ENCODE peak calls at places on chromosomes 7 and 10, in six cellular contexts. F is HepG2, I is K562, H is GM12891, Z is GM12878, S is H1. L is an unnamed sample.

GRCh38 chr7:36343548-36343947 is 46.1 kb upstream of the ANLN start:
- DNase-seq in S (no peak), F (no peak), I (no peak), H (no peak), Z (no peak), L (no peak)

GRCh38 chr10:88097092-88097894 is 233.9 kb downstream of the PTEN start:
- DNase-seq in F (no peak), S (no peak), Z (no peak), H (no peak), I (no peak), L (no peak)

GRCh38 chr10:97713351-97713827 is at the start of gene MARVELD1:
- DNase-seq in S (no peak), Z (no peak), H (peak), F (no peak), I (peak), L (peak)

GRCh38 chr7:101743241-101743994 is 74.0 kb upstream of the CUX1 start:
- DNase-seq in S (peak), Z (no peak), I (peak), F (no peak), H (peak), L (peak)

GRCh38 chr7:93147358-93147757 is 827 bp downstream of the SAMD9L start:
- DNase-seq in F (no peak), I (peak), H (peak), Z (peak), S (no peak), L (peak)

GRCh38 chr7:151274936-151275812 is 26.7 kb upstream of the SMARCD3 start:
- DNase-seq in Z (no peak), H (no peak), F (no peak), I (no peak), S (no peak), L (no peak)

GRCh38 chr7:146146866-146147265 is 30.3 kb downstream of the CNTNAP2 start:
- DNase-seq in S (no peak), Z (no peak), I (no peak), F (no peak), H (no peak), L (no peak)

GRCh38 chr7:78178319-78178718 is 379.7 kb downstream of the PHTF2 start:
- DNase-seq in S (no peak), H (no peak), I (no peak), Z (no peak), F (no peak), L (no peak)

GRCh38 chr7:132130497-132130896 is 445.8 kb downstream of the PLXNA4 start:
- DNase-seq in H (no peak), Z (no peak), I (no peak), F (no peak), S (no peak), L (no peak)

GRCh38 chr7:127652333-127653248 is 597 bp downstream of the SND1 start:
- DNase-seq in I (peak), F (no peak), Z (no peak), H (peak), S (no peak), L (no peak)
- TF ChIP-seq TAF1 in I (no peak), F (no peak), Z (no peak), H (no peak), S (no peak), L (no peak)

DNA sequence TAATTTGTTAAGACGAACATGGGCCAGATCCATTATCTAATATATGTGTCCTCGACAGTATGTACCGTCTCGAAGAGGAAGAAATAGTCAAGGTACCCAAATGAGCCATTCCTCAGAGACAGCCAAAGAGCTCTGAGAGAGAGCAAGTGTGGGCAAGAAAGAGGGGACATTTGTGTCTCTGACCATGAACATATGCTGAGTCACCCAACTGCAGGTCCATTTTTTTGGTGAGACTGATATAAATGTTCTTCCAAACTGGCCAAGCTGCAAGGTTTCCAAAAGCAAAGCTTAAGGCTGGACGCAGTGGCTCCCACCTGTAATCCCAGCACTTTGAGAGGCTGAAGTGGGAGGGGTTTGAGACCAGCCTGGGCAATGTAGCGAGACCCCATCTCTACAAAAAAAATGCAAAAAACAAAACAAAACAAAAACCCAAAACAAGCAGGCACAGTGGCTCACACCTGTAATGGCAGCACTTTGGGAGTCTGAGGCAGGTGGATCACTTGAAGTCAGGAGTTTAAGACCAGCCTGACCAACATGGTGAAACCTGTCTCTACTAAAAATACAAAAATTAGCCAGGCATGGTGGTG is 26.0 kb upstream of the ATXN7L1 start:
- DNase-seq in S (no peak), I (no peak), H (no peak), Z (no peak), F (no peak), L (no peak)
- TF ChIP-seq POLR2AphosphoS5 in S (no peak), I (no peak), H (no peak), Z (no peak), F (no peak), L (no peak)

GRCh38 chr7:139106959-139107358 is 2.6 kb downstream of the ZC3HAV1 start:
- DNase-seq in H (no peak), I (peak), Z (no peak), S (no peak), F (no peak), L (no peak)

GRCh38 chr7:139109983-139110411 is 477 bp upstream of the ZC3HAV1 start:
- DNase-seq in H (no peak), Z (no peak), S (no peak), I (peak), F (no peak), L (no peak)

GRCh38 chr7:139108256-139109187 is 998 bp downstream of the ZC3HAV1 start:
- DNase-seq in S (no peak), I (peak), Z (no peak), F (no peak), H (no peak), L (no peak)

GRCh38 chr7:139111147-139111546 is 1.6 kb upstream of the ZC3HAV1 start:
- DNase-seq in I (no peak), F (no peak), H (no peak), Z (no peak), S (no peak), L (no peak)

GRCh38 chr7:139109188-139109982 is at the start of gene ZC3HAV1:
- DNase-seq in H (peak), I (peak), S (no peak), Z (no peak), F (peak), L (peak)
- TF ChIP-seq POLR2A in H (peak), I (peak), S (peak), Z (peak), F (peak), L (peak)

GRCh38 chr10:124996127-124996853 is 54.4 kb downstream of the ZRANB1 start:
- DNase-seq in S (no peak), H (no peak), F (no peak), Z (no peak), I (no peak), L (no peak)
- TF ChIP-seq TAF1 in S (no peak), H (no peak), F (no peak), Z (no peak), I (no peak), L (no peak)

DNA sequence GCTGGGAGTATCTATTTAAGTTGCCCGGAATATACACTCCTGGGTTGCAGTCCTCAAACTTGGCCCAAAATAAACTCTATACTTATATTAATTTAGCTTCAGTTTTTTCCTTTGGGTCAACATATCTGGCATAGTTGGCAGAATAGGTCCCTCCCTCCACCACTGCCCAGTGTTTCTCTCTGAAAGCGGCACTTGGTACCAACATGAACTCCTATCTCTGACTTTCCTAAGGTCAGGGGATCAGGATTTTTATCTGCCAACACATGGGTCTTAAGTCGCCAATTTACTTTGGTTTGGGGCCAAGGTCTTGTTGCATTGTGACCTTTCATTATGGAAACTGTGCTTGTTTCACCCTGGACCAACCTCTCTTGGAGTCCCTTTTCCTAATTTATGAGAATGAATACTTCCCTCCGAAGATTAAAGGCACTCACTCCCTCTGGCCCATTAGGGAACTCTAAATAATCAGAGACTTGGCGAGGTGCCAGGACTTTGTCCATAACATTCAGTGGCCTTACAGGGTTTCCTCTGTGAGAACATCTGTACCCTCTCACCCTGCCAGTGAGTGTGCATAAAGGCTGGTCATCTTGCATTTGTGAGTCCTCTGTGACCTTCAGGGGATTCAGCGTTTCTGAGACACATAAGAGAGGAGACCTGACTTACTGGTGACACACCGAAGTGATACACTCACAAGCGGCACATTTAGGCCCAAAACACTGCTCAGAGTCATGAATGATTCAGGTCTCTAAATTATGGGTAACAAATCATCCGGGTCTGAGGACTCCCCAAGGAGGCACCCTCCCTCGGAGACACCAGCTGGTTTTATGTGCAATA is 19.7 kb upstream of the FKBP9 start:
- DNase-seq in Z (no peak), S (no peak), H (no peak), F (peak), I (peak), L (no peak)
- TF ChIP-seq POLR2AphosphoS5 in Z (no peak), S (no peak), H (no peak), F (no peak), I (no peak), L (no peak)

GRCh38 chr7:881441-882234 is 5.3 kb downstream of the GET4 start:
- DNase-seq in S (no peak), Z (no peak), F (no peak), I (no peak), H (no peak), L (no peak)

GRCh38 chr7:882336-883028 is 6.1 kb downstream of the GET4 start:
- DNase-seq in I (no peak), S (no peak), H (no peak), F (no peak), Z (no peak), L (no peak)

GRCh38 chr7:879706-880105 is 3.4 kb downstream of the GET4 start:
- DNase-seq in I (no peak), H (no peak), S (no peak), Z (no peak), F (no peak), L (no peak)

GRCh38 chr7:879093-879492 is 2.7 kb downstream of the GET4 start:
- DNase-seq in S (no peak), I (no peak), Z (no peak), H (no peak), F (no peak), L (no peak)

GRCh38 chr7:880450-880849 is 4.1 kb downstream of the GET4 start:
- DNase-seq in S (no peak), I (no peak), Z (no peak), H (no peak), F (no peak), L (no peak)
- TF ChIP-seq POLR2A in S (no peak), I (no peak), Z (no peak), H (no peak), F (no peak), L (no peak)

DNA sequence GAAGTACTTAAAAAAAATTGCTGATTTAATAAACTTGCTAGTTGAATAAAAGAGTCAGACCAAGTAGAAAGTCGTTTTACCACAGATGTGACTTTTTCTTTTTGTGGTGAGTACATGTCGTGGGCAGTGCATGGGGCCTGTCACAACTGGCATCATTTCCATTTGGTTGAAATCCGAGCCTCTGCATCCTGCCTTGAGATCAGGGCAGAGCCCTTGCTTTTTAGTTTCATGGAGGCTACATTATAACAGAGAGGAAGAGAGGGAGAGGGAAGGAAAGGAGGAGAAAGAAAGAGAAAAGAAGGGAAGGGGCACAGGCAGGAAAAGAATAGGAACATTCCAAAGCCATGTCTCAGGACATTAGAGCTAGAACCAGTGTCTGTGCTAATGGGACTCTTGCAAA is 20.4 kb upstream of the INSYN2A start:
- DNase-seq in H (no peak), I (no peak), F (no peak), Z (no peak), S (no peak), L (no peak)
- TF ChIP-seq TAF1 in H (no peak), I (no peak), F (no peak), Z (no peak), S (no peak), L (no peak)